ENCODE peak calls at places on chromosomes 13 and 19, in nine cellular contexts. One of them, this sample, is unnamed.

GRCh38 chr13:99496322-99497142 is 4.7 kb upstream of the TM9SF2 start:
- DNase-seq in esophagus muscularis mucosa: no peak
- DNase-seq in upper lobe of right lung: no peak
- DNase-seq in NCI-H774: peak
- DNase-seq in iPS-NIHi11: no peak
- DNase-seq in MCF 10A: peak
- DNase-seq in stimulated activated CD8-positive, alpha-beta memory T cell treated with anti-CD3 and anti-CD28 coated beads, Interleukin-2, amount 100 ng/mL, for 1 hour: peak
- DNase-seq in effector memory CD4-positive, alpha-beta T cell: peak
- DNase-seq in stimulated activated effector memory CD8-positive, alpha-beta T cell treated with anti-CD3 and anti-CD28 coated beads, Interleukin-12 subunit alpha, Interleukin-12 subunit beta, amount 100 ng/mL, for 72 hours: peak
- DNase-seq in this sample: peak

GRCh38 chr19:58356971-58357797 is 3.9 kb upstream of the A1BG start:
- DNase-seq in esophagus muscularis mucosa: no peak
- DNase-seq in upper lobe of right lung: no peak
- DNase-seq in NCI-H774: no peak
- DNase-seq in iPS-NIHi11: no peak
- DNase-seq in MCF 10A: no peak
- DNase-seq in stimulated activated CD8-positive, alpha-beta memory T cell treated with anti-CD3 and anti-CD28 coated beads, Interleukin-2, amount 100 ng/mL, for 1 hour: no peak
- DNase-seq in effector memory CD4-positive, alpha-beta T cell: no peak
- DNase-seq in stimulated activated effector memory CD8-positive, alpha-beta T cell treated with anti-CD3 and anti-CD28 coated beads, Interleukin-12 subunit alpha, Interleukin-12 subunit beta, amount 100 ng/mL, for 72 hours: no peak
- DNase-seq in this sample: no peak

GRCh38 chr13:48783181-48783630 is 129.5 kb downstream of the CYSLTR2 start:
- DNase-seq in esophagus muscularis mucosa: peak
- DNase-seq in upper lobe of right lung: peak
- DNase-seq in NCI-H774: no peak
- DNase-seq in iPS-NIHi11: no peak
- DNase-seq in MCF 10A: peak
- DNase-seq in stimulated activated CD8-positive, alpha-beta memory T cell treated with anti-CD3 and anti-CD28 coated beads, Interleukin-2, amount 100 ng/mL, for 1 hour: no peak
- DNase-seq in effector memory CD4-positive, alpha-beta T cell: no peak
- DNase-seq in stimulated activated effector memory CD8-positive, alpha-beta T cell treated with anti-CD3 and anti-CD28 coated beads, Interleukin-12 subunit alpha, Interleukin-12 subunit beta, amount 100 ng/mL, for 72 hours: no peak
- DNase-seq in this sample: peak

GRCh38 chr19:11814707-11815050 is 606 bp downstream of the ZNF440 start:
- DNase-seq in esophagus muscularis mucosa: no peak
- DNase-seq in upper lobe of right lung: no peak
- DNase-seq in NCI-H774: no peak
- DNase-seq in iPS-NIHi11: peak
- DNase-seq in MCF 10A: no peak
- DNase-seq in stimulated activated CD8-positive, alpha-beta memory T cell treated with anti-CD3 and anti-CD28 coated beads, Interleukin-2, amount 100 ng/mL, for 1 hour: no peak
- DNase-seq in effector memory CD4-positive, alpha-beta T cell: no peak
- DNase-seq in stimulated activated effector memory CD8-positive, alpha-beta T cell treated with anti-CD3 and anti-CD28 coated beads, Interleukin-12 subunit alpha, Interleukin-12 subunit beta, amount 100 ng/mL, for 72 hours: no peak
- DNase-seq in this sample: peak

GRCh38 chr13:26384587-26384986 is 130.7 kb downstream of the CDK8 start:
- DNase-seq in esophagus muscularis mucosa: no peak
- DNase-seq in upper lobe of right lung: no peak
- DNase-seq in NCI-H774: no peak
- DNase-seq in iPS-NIHi11: no peak
- DNase-seq in MCF 10A: no peak
- DNase-seq in stimulated activated CD8-positive, alpha-beta memory T cell treated with anti-CD3 and anti-CD28 coated beads, Interleukin-2, amount 100 ng/mL, for 1 hour: no peak
- DNase-seq in effector memory CD4-positive, alpha-beta T cell: no peak
- DNase-seq in stimulated activated effector memory CD8-positive, alpha-beta T cell treated with anti-CD3 and anti-CD28 coated beads, Interleukin-12 subunit alpha, Interleukin-12 subunit beta, amount 100 ng/mL, for 72 hours: no peak
- DNase-seq in this sample: no peak

GRCh38 chr19:1986357-1987162 is 29.0 kb downstream of the BTBD2 start:
- DNase-seq in esophagus muscularis mucosa: no peak
- DNase-seq in upper lobe of right lung: no peak
- DNase-seq in NCI-H774: no peak
- DNase-seq in iPS-NIHi11: no peak
- DNase-seq in MCF 10A: no peak
- DNase-seq in stimulated activated CD8-positive, alpha-beta memory T cell treated with anti-CD3 and anti-CD28 coated beads, Interleukin-2, amount 100 ng/mL, for 1 hour: no peak
- DNase-seq in effector memory CD4-positive, alpha-beta T cell: no peak
- DNase-seq in stimulated activated effector memory CD8-positive, alpha-beta T cell treated with anti-CD3 and anti-CD28 coated beads, Interleukin-12 subunit alpha, Interleukin-12 subunit beta, amount 100 ng/mL, for 72 hours: no peak
- DNase-seq in this sample: no peak

GRCh38 chr19:14450168-14450874 is 17.2 kb downstream of the PKN1 start:
- DNase-seq in esophagus muscularis mucosa: no peak
- DNase-seq in upper lobe of right lung: peak
- DNase-seq in NCI-H774: peak
- DNase-seq in iPS-NIHi11: peak
- DNase-seq in MCF 10A: peak
- DNase-seq in stimulated activated CD8-positive, alpha-beta memory T cell treated with anti-CD3 and anti-CD28 coated beads, Interleukin-2, amount 100 ng/mL, for 1 hour: no peak
- DNase-seq in effector memory CD4-positive, alpha-beta T cell: peak
- DNase-seq in stimulated activated effector memory CD8-positive, alpha-beta T cell treated with anti-CD3 and anti-CD28 coated beads, Interleukin-12 subunit alpha, Interleukin-12 subunit beta, amount 100 ng/mL, for 72 hours: peak
- DNase-seq in this sample: no peak

GRCh38 chr19:52190679-52191293 is 934 bp downstream of the PPP2R1A start:
- DNase-seq in esophagus muscularis mucosa: no peak
- DNase-seq in upper lobe of right lung: peak
- DNase-seq in NCI-H774: no peak
- DNase-seq in iPS-NIHi11: peak
- DNase-seq in MCF 10A: peak
- DNase-seq in stimulated activated CD8-positive, alpha-beta memory T cell treated with anti-CD3 and anti-CD28 coated beads, Interleukin-2, amount 100 ng/mL, for 1 hour: no peak
- DNase-seq in effector memory CD4-positive, alpha-beta T cell: no peak
- DNase-seq in stimulated activated effector memory CD8-positive, alpha-beta T cell treated with anti-CD3 and anti-CD28 coated beads, Interleukin-12 subunit alpha, Interleukin-12 subunit beta, amount 100 ng/mL, for 72 hours: no peak
- DNase-seq in this sample: peak

GRCh38 chr13:47426126-47426849 is 529.4 kb upstream of the HTR2A start:
- DNase-seq in esophagus muscularis mucosa: no peak
- DNase-seq in upper lobe of right lung: no peak
- DNase-seq in NCI-H774: no peak
- DNase-seq in iPS-NIHi11: no peak
- DNase-seq in MCF 10A: peak
- DNase-seq in stimulated activated CD8-positive, alpha-beta memory T cell treated with anti-CD3 and anti-CD28 coated beads, Interleukin-2, amount 100 ng/mL, for 1 hour: no peak
- DNase-seq in effector memory CD4-positive, alpha-beta T cell: no peak
- DNase-seq in stimulated activated effector memory CD8-positive, alpha-beta T cell treated with anti-CD3 and anti-CD28 coated beads, Interleukin-12 subunit alpha, Interleukin-12 subunit beta, amount 100 ng/mL, for 72 hours: no peak
- DNase-seq in this sample: peak

GRCh38 chr13:31001647-31002046 is 69.2 kb downstream of the TEX26 start:
- DNase-seq in esophagus muscularis mucosa: no peak
- DNase-seq in upper lobe of right lung: no peak
- DNase-seq in NCI-H774: no peak
- DNase-seq in iPS-NIHi11: no peak
- DNase-seq in MCF 10A: peak
- DNase-seq in stimulated activated CD8-positive, alpha-beta memory T cell treated with anti-CD3 and anti-CD28 coated beads, Interleukin-2, amount 100 ng/mL, for 1 hour: no peak
- DNase-seq in effector memory CD4-positive, alpha-beta T cell: no peak
- DNase-seq in stimulated activated effector memory CD8-positive, alpha-beta T cell treated with anti-CD3 and anti-CD28 coated beads, Interleukin-12 subunit alpha, Interleukin-12 subunit beta, amount 100 ng/mL, for 72 hours: no peak
- DNase-seq in this sample: peak

GRCh38 chr13:44759222-44759721 is 183.1 kb upstream of the TSC22D1 start:
- DNase-seq in esophagus muscularis mucosa: no peak
- DNase-seq in upper lobe of right lung: no peak
- DNase-seq in NCI-H774: no peak
- DNase-seq in iPS-NIHi11: no peak
- DNase-seq in MCF 10A: peak
- DNase-seq in stimulated activated CD8-positive, alpha-beta memory T cell treated with anti-CD3 and anti-CD28 coated beads, Interleukin-2, amount 100 ng/mL, for 1 hour: no peak
- DNase-seq in effector memory CD4-positive, alpha-beta T cell: no peak
- DNase-seq in stimulated activated effector memory CD8-positive, alpha-beta T cell treated with anti-CD3 and anti-CD28 coated beads, Interleukin-12 subunit alpha, Interleukin-12 subunit beta, amount 100 ng/mL, for 72 hours: no peak
- DNase-seq in this sample: no peak

GRCh38 chr19:45908956-45909355 is 5.6 kb downstream of the NANOS2 start:
- DNase-seq in esophagus muscularis mucosa: no peak
- DNase-seq in upper lobe of right lung: no peak
- DNase-seq in NCI-H774: no peak
- DNase-seq in iPS-NIHi11: no peak
- DNase-seq in MCF 10A: no peak
- DNase-seq in stimulated activated CD8-positive, alpha-beta memory T cell treated with anti-CD3 and anti-CD28 coated beads, Interleukin-2, amount 100 ng/mL, for 1 hour: no peak
- DNase-seq in effector memory CD4-positive, alpha-beta T cell: no peak
- DNase-seq in stimulated activated effector memory CD8-positive, alpha-beta T cell treated with anti-CD3 and anti-CD28 coated beads, Interleukin-12 subunit alpha, Interleukin-12 subunit beta, amount 100 ng/mL, for 72 hours: no peak
- DNase-seq in this sample: no peak

GRCh38 chr13:80685942-80686341 is 345.0 kb upstream of the SPRY2 start:
- DNase-seq in esophagus muscularis mucosa: no peak
- DNase-seq in upper lobe of right lung: no peak
- DNase-seq in NCI-H774: no peak
- DNase-seq in iPS-NIHi11: no peak
- DNase-seq in MCF 10A: no peak
- DNase-seq in stimulated activated CD8-positive, alpha-beta memory T cell treated with anti-CD3 and anti-CD28 coated beads, Interleukin-2, amount 100 ng/mL, for 1 hour: no peak
- DNase-seq in effector memory CD4-positive, alpha-beta T cell: no peak
- DNase-seq in stimulated activated effector memory CD8-positive, alpha-beta T cell treated with anti-CD3 and anti-CD28 coated beads, Interleukin-12 subunit alpha, Interleukin-12 subunit beta, amount 100 ng/mL, for 72 hours: no peak
- DNase-seq in this sample: no peak

GRCh38 chr13:24261566-24261965 is 47.8 kb upstream of the C1QTNF9 start:
- DNase-seq in esophagus muscularis mucosa: no peak
- DNase-seq in upper lobe of right lung: no peak
- DNase-seq in NCI-H774: no peak
- DNase-seq in iPS-NIHi11: no peak
- DNase-seq in MCF 10A: no peak
- DNase-seq in stimulated activated CD8-positive, alpha-beta memory T cell treated with anti-CD3 and anti-CD28 coated beads, Interleukin-2, amount 100 ng/mL, for 1 hour: no peak
- DNase-seq in effector memory CD4-positive, alpha-beta T cell: no peak
- DNase-seq in stimulated activated effector memory CD8-positive, alpha-beta T cell treated with anti-CD3 and anti-CD28 coated beads, Interleukin-12 subunit alpha, Interleukin-12 subunit beta, amount 100 ng/mL, for 72 hours: no peak
- DNase-seq in this sample: no peak

GRCh38 chr19:50398675-50399367 is 14.7 kb downstream of the POLD1 start:
- DNase-seq in esophagus muscularis mucosa: no peak
- DNase-seq in upper lobe of right lung: no peak
- DNase-seq in NCI-H774: no peak
- DNase-seq in iPS-NIHi11: no peak
- DNase-seq in MCF 10A: no peak
- DNase-seq in stimulated activated CD8-positive, alpha-beta memory T cell treated with anti-CD3 and anti-CD28 coated beads, Interleukin-2, amount 100 ng/mL, for 1 hour: no peak
- DNase-seq in effector memory CD4-positive, alpha-beta T cell: no peak
- DNase-seq in stimulated activated effector memory CD8-positive, alpha-beta T cell treated with anti-CD3 and anti-CD28 coated beads, Interleukin-12 subunit alpha, Interleukin-12 subunit beta, amount 100 ng/mL, for 72 hours: no peak
- DNase-seq in this sample: no peak

GRCh38 chr19:35260694-35261304 is 8.0 kb upstream of the USF2 start:
- DNase-seq in esophagus muscularis mucosa: no peak
- DNase-seq in upper lobe of right lung: peak
- DNase-seq in NCI-H774: no peak
- DNase-seq in iPS-NIHi11: no peak
- DNase-seq in MCF 10A: no peak
- DNase-seq in stimulated activated CD8-positive, alpha-beta memory T cell treated with anti-CD3 and anti-CD28 coated beads, Interleukin-2, amount 100 ng/mL, for 1 hour: no peak
- DNase-seq in effector memory CD4-positive, alpha-beta T cell: no peak
- DNase-seq in stimulated activated effector memory CD8-positive, alpha-beta T cell treated with anti-CD3 and anti-CD28 coated beads, Interleukin-12 subunit alpha, Interleukin-12 subunit beta, amount 100 ng/mL, for 72 hours: no peak
- DNase-seq in this sample: no peak

GRCh38 chr19:18160792-18161690 is 8.1 kb downstream of the PIK3R2 start:
- DNase-seq in esophagus muscularis mucosa: no peak
- DNase-seq in upper lobe of right lung: peak
- DNase-seq in NCI-H774: peak
- DNase-seq in iPS-NIHi11: peak
- DNase-seq in MCF 10A: peak
- DNase-seq in stimulated activated CD8-positive, alpha-beta memory T cell treated with anti-CD3 and anti-CD28 coated beads, Interleukin-2, amount 100 ng/mL, for 1 hour: peak
- DNase-seq in effector memory CD4-positive, alpha-beta T cell: peak
- DNase-seq in stimulated activated effector memory CD8-positive, alpha-beta T cell treated with anti-CD3 and anti-CD28 coated beads, Interleukin-12 subunit alpha, Interleukin-12 subunit beta, amount 100 ng/mL, for 72 hours: peak
- DNase-seq in this sample: no peak

GRCh38 chr13:94917814-94918213 is 205.5 kb upstream of the SOX21 start:
- DNase-seq in esophagus muscularis mucosa: no peak
- DNase-seq in upper lobe of right lung: no peak
- DNase-seq in NCI-H774: no peak
- DNase-seq in iPS-NIHi11: peak
- DNase-seq in MCF 10A: peak
- DNase-seq in stimulated activated CD8-positive, alpha-beta memory T cell treated with anti-CD3 and anti-CD28 coated beads, Interleukin-2, amount 100 ng/mL, for 1 hour: no peak
- DNase-seq in effector memory CD4-positive, alpha-beta T cell: no peak
- DNase-seq in stimulated activated effector memory CD8-positive, alpha-beta T cell treated with anti-CD3 and anti-CD28 coated beads, Interleukin-12 subunit alpha, Interleukin-12 subunit beta, amount 100 ng/mL, for 72 hours: no peak
- DNase-seq in this sample: peak